ENCODE peak calls at places on chromosomes 3 and 15, in ten cellular contexts. A is breast epithelium, I is heart left ventricle, J is uterus, H is AG10803, C is colonic mucosa, Y is upper lobe of right lung, W is pancreas, S is GM12865, M is right lobe of liver. O is an unnamed sample.

GRCh38 chr3:17491601-17492000 is 250.8 kb downstream of the TBC1D5 start:
- DNase-seq in M (no peak), I (no peak), H (peak), J (no peak), Y (no peak), C (no peak), W (no peak), A (no peak), S (no peak), O (no peak)

GRCh38 chr3:82080792-82081191 is 319.3 kb upstream of the GBE1 start:
- DNase-seq in M (no peak), J (no peak), W (no peak), A (no peak), C (no peak), H (no peak), S (no peak), Y (no peak), I (no peak), O (no peak)

GRCh38 chr3:89656388-89656787 is 549.0 kb downstream of the EPHA3 start:
- DNase-seq in I (no peak), Y (no peak), S (no peak), J (no peak), C (no peak), W (no peak), A (no peak), H (no peak), M (no peak), O (no peak)

GRCh38 chr3:141063831-141064230 is 12.7 kb downstream of the SPSB4 start:
- DNase-seq in I (no peak), W (peak), J (no peak), H (no peak), C (no peak), Y (peak), S (no peak), A (no peak), M (no peak), O (no peak)

GRCh38 chr3:17645074-17645698 is 97.2 kb downstream of the TBC1D5 start:
- DNase-seq in Y (no peak), S (peak), W (no peak), J (peak), M (no peak), I (no peak), C (peak), A (no peak), H (peak), O (no peak)

GRCh38 chr3:149382091-149382467 is 4.6 kb upstream of the TM4SF1 start:
- DNase-seq in A (no peak), I (no peak), M (no peak), S (peak), W (no peak), J (no peak), H (peak), Y (no peak), C (no peak), O (no peak)

GRCh38 chr15:70829366-70830166 is 24.4 kb downstream of the LARP6 start:
- DNase-seq in H (no peak), M (no peak), Y (no peak), S (no peak), I (no peak), W (peak), J (no peak), C (no peak), A (no peak), O (no peak)

GRCh38 chr15:66883322-66883911 is 181.4 kb downstream of the SMAD6 start:
- DNase-seq in J (peak), Y (peak), S (no peak), M (no peak), I (peak), A (peak), C (peak), W (peak), H (peak), O (peak)

GRCh38 chr15:77185242-77185785 is 114.4 kb upstream of the TSPAN3 start:
- DNase-seq in Y (no peak), C (no peak), J (no peak), S (peak), M (no peak), I (no peak), A (no peak), W (no peak), H (no peak), O (no peak)

GRCh38 chr3:42505203-42505848 is 2.9 kb downstream of the VIPR1 start:
- DNase-seq in H (no peak), S (no peak), M (peak), I (no peak), A (peak), Y (peak), W (no peak), J (peak), C (peak), O (no peak)

GRCh38 chr15:92803852-92804609 is 96.1 kb upstream of the CHD2 start:
- DNase-seq in Y (peak), S (peak), I (peak), C (peak), A (peak), M (no peak), W (no peak), J (peak), H (peak), O (peak)

GRCh38 chr15:20671665-20672064 is 130.1 kb upstream of the GOLGA6L6 start:
- DNase-seq in A (no peak), I (no peak), Y (no peak), W (no peak), S (no peak), C (no peak), M (no peak), J (no peak), H (no peak), O (no peak)

GRCh38 chr3:176106380-176106779 is 1090.9 kb downstream of the TBL1XR1 start:
- DNase-seq in I (no peak), J (no peak), S (no peak), M (no peak), A (no peak), Y (no peak), W (no peak), H (no peak), C (no peak), O (no peak)

GRCh38 chr3:14379842-14380241 is 22.6 kb upstream of the SLC6A6 start:
- DNase-seq in I (no peak), C (no peak), M (no peak), A (no peak), H (no peak), Y (no peak), J (no peak), S (no peak), W (no peak), O (no peak)

GRCh38 chr3:29381595-29381994 is 100.7 kb downstream of the RBMS3 start:
- DNase-seq in W (no peak), M (no peak), Y (no peak), I (no peak), J (peak), S (no peak), A (no peak), H (peak), C (no peak), O (no peak)

GRCh38 chr3:129016366-129016724 is 15.2 kb downstream of the EFCC1 start:
- DNase-seq in J (no peak), S (peak), M (peak), C (peak), I (no peak), H (no peak), Y (no peak), W (no peak), A (no peak), O (no peak)
- TF ChIP-seq CTCF in J (no peak), S (no peak), M (no peak), C (no peak), I (no peak), H (no peak), Y (no peak), W (no peak), A (no peak), O (no peak)

DNA sequence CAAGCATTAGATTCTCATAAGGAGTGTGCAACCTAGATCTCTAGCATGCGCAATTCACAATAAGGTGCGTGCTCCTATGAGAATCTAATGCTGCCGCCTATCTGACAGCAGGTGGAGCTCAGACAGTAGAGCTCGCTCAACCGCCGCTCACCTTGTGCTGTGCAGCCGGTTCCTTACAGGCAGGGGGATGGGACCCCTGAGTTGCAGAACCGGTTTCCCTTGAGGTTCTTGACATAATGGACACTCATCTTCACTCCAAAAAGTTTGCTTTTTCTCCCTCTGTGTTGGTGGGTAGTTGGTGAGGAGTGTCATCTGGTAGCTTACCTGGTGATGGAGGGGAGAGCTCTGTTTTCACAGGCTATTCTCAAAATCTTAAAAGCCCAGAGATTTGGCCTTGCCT is 324.0 kb upstream of the TBL1XR1 start:
- DNase-seq in H (no peak), C (peak), M (no peak), S (no peak), A (peak), I (no peak), J (no peak), W (peak), Y (peak), O (no peak)
- TF ChIP-seq CTCF in H (no peak), C (peak), M (no peak), S (no peak), A (peak), I (no peak), J (no peak), W (peak), Y (peak), O (no peak)

GRCh38 chr3:177483182-177483967 is 286.1 kb upstream of the TBL1XR1 start:
- DNase-seq in I (no peak), M (no peak), C (no peak), S (peak), Y (no peak), W (no peak), H (no peak), A (no peak), J (no peak), O (no peak)
- TF ChIP-seq CTCF in I (no peak), M (no peak), C (peak), S (no peak), Y (peak), W (no peak), H (no peak), A (no peak), J (no peak), O (peak)

GRCh38 chr3:50428007-50428633 is 68.8 kb upstream of the TMEM115 start:
- DNase-seq in W (no peak), S (no peak), H (no peak), I (no peak), C (no peak), Y (no peak), J (no peak), A (no peak), M (no peak), O (no peak)
- TF ChIP-seq CTCF in W (no peak), S (no peak), H (no peak), I (no peak), C (no peak), Y (no peak), J (no peak), A (no peak), M (no peak), O (no peak)

DNA sequence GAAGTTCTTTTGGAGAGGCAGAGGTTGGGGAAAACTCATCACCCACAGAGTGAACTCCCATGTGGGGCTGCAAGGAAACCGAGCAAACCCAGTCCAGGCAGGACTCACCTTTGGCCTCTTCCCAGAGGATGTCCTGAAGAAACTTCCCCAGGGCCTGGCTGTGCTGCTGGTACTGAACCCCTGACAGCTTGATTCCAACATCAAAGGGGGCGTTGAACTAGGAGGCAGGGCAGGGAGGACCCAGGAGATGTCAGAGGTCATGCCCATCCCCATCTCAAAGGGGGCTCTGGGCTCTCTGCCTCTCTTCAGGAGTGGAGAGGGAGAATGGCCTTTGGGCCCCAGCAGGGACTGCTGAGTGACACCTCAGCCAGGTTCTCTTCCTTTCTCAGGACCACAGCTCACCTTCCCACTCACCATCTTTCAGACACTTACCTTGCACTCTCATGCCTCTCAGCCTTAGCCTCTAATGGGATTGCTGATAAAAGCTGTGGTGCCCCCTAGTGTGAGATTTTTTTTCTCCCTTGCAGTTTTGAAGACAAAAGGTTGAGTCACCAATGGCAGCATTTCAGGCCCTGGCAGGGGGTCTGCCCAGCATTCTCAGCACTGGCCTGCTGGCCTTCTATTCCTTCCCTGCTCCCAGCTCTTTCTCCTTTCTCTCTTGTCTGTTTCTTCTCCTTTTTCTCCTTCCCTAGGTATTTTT is 6.0 kb downstream of the GHRL start:
- DNase-seq in W (no peak), A (no peak), M (no peak), H (peak), I (no peak), C (no peak), S (peak), Y (no peak), J (peak), O (no peak)
- TF ChIP-seq CTCF in W (no peak), A (peak), M (peak), H (no peak), I (peak), C (no peak), S (peak), Y (no peak), J (no peak), O (no peak)

O was measured in psoas muscle.